ENCODE peak calls at places on chromosomes 16 and 17, in five cellular contexts. One of them, this sample, is unnamed.

GRCh38 chr16:4324871-4325740 is 9.2 kb downstream of the GLIS2 start:
- DNase-seq in thoracic aorta: no peak
- DNase-seq in heart right ventricle: no peak
- DNase-seq in A549: no peak
- DNase-seq in CD8-positive, alpha-beta memory T cell: no peak
- DNase-seq in this sample: no peak

GRCh38 chr17:55887531-55887930 is 136.7 kb downstream of the PCTP start:
- DNase-seq in thoracic aorta: no peak
- DNase-seq in heart right ventricle: no peak
- DNase-seq in A549: no peak
- DNase-seq in CD8-positive, alpha-beta memory T cell: no peak
- DNase-seq in this sample: no peak

GRCh38 chr16:2019919-2020831 is 590 bp downstream of the NPW start:
- DNase-seq in thoracic aorta: no peak
- DNase-seq in heart right ventricle: no peak
- DNase-seq in A549: no peak
- DNase-seq in CD8-positive, alpha-beta memory T cell: no peak
- DNase-seq in this sample: peak; percentile 73

GRCh38 chr17:77110006-77110374 is 30.8 kb upstream of the SEC14L1 start:
- DNase-seq in thoracic aorta: no peak
- DNase-seq in heart right ventricle: peak; percentile 57
- DNase-seq in A549: no peak
- DNase-seq in CD8-positive, alpha-beta memory T cell: no peak
- DNase-seq in this sample: no peak

GRCh38 chr17:61219460-61219859 is 180.2 kb upstream of the TBX2 start:
- DNase-seq in thoracic aorta: no peak
- DNase-seq in heart right ventricle: peak; percentile 33
- DNase-seq in A549: no peak
- DNase-seq in CD8-positive, alpha-beta memory T cell: no peak
- DNase-seq in this sample: no peak

GRCh38 chr16:81533175-81533507 is 88.5 kb downstream of the CMIP start:
- DNase-seq in thoracic aorta: no peak
- DNase-seq in heart right ventricle: no peak
- DNase-seq in A549: no peak
- DNase-seq in CD8-positive, alpha-beta memory T cell: no peak
- DNase-seq in this sample: no peak

GRCh38 chr17:32103476-32104113 is 38.7 kb upstream of the RHOT1 start:
- DNase-seq in thoracic aorta: no peak
- DNase-seq in heart right ventricle: no peak
- DNase-seq in A549: no peak
- DNase-seq in CD8-positive, alpha-beta memory T cell: no peak
- DNase-seq in this sample: no peak

GRCh38 chr16:89505204-89506112 is 2.7 kb upstream of the SPG7 start:
- DNase-seq in thoracic aorta: peak; percentile 74
- DNase-seq in heart right ventricle: peak; percentile 96
- DNase-seq in A549: peak; percentile 96
- DNase-seq in CD8-positive, alpha-beta memory T cell: peak; percentile 87
- DNase-seq in this sample: peak; percentile 96

GRCh38 chr17:47987240-47987835 is 16.4 kb downstream of the CDK5RAP3 start:
- DNase-seq in thoracic aorta: no peak
- DNase-seq in heart right ventricle: no peak
- DNase-seq in A549: no peak
- DNase-seq in CD8-positive, alpha-beta memory T cell: no peak
- DNase-seq in this sample: peak; percentile 81

GRCh38 chr16:27945233-27945975 is 118.1 kb downstream of the GSG1L start:
- DNase-seq in thoracic aorta: no peak
- DNase-seq in heart right ventricle: no peak
- DNase-seq in A549: no peak
- DNase-seq in CD8-positive, alpha-beta memory T cell: no peak
- DNase-seq in this sample: no peak

GRCh38 chr16:81676571-81677374 is 102.3 kb upstream of the PLCG2 start:
- DNase-seq in thoracic aorta: no peak
- DNase-seq in heart right ventricle: no peak
- DNase-seq in A549: no peak
- DNase-seq in CD8-positive, alpha-beta memory T cell: no peak
- DNase-seq in this sample: peak; percentile 23

GRCh38 chr17:15154618-15155017 is 110.5 kb downstream of the PMP22 start:
- DNase-seq in thoracic aorta: no peak
- DNase-seq in heart right ventricle: no peak
- DNase-seq in A549: no peak
- DNase-seq in CD8-positive, alpha-beta memory T cell: no peak
- DNase-seq in this sample: no peak

GRCh38 chr17:58246104-58246740 is 7.8 kb downstream of the LPO start:
- DNase-seq in thoracic aorta: no peak
- DNase-seq in heart right ventricle: no peak
- DNase-seq in A549: no peak
- DNase-seq in CD8-positive, alpha-beta memory T cell: no peak
- DNase-seq in this sample: no peak

GRCh38 chr17:65495255-65496060 is 66.0 kb downstream of the AXIN2 start:
- DNase-seq in thoracic aorta: no peak
- DNase-seq in heart right ventricle: no peak
- DNase-seq in A549: no peak
- DNase-seq in CD8-positive, alpha-beta memory T cell: no peak
- DNase-seq in this sample: no peak

GRCh38 chr17:61002316-61002736 is 324.7 kb downstream of the BCAS3 start:
- DNase-seq in thoracic aorta: no peak
- DNase-seq in heart right ventricle: no peak
- DNase-seq in A549: peak; percentile 63
- DNase-seq in CD8-positive, alpha-beta memory T cell: peak; percentile 5
- DNase-seq in this sample: no peak

GRCh38 chr16:67641779-67642708 is 2.9 kb upstream of the CARMIL2 start:
- DNase-seq in thoracic aorta: no peak
- DNase-seq in heart right ventricle: peak; percentile 78
- DNase-seq in A549: no peak
- DNase-seq in CD8-positive, alpha-beta memory T cell: no peak
- DNase-seq in this sample: no peak

GRCh38 chr17:6797718-6798351 is 21.8 kb downstream of the FBXO39 start:
- DNase-seq in thoracic aorta: no peak
- DNase-seq in heart right ventricle: no peak
- DNase-seq in A549: no peak
- DNase-seq in CD8-positive, alpha-beta memory T cell: no peak
- DNase-seq in this sample: no peak

GRCh38 chr16:75377971-75378386 is 55.3 kb downstream of the CFDP1 start:
- DNase-seq in thoracic aorta: no peak
- DNase-seq in heart right ventricle: no peak
- DNase-seq in A549: peak; percentile 72
- DNase-seq in CD8-positive, alpha-beta memory T cell: no peak
- DNase-seq in this sample: no peak

GRCh38 chr17:79046501-79047280 is 22.7 kb downstream of the C1QTNF1 start:
- DNase-seq in thoracic aorta: no peak
- DNase-seq in heart right ventricle: peak; percentile 73
- DNase-seq in A549: no peak
- DNase-seq in CD8-positive, alpha-beta memory T cell: no peak
- DNase-seq in this sample: peak; percentile 83

GRCh38 chr16:6247771-6248170 is 1084.9 kb upstream of the RBFOX1 start:
- DNase-seq in thoracic aorta: no peak
- DNase-seq in heart right ventricle: no peak
- DNase-seq in A549: no peak
- DNase-seq in CD8-positive, alpha-beta memory T cell: no peak
- DNase-seq in this sample: no peak

GRCh38 chr17:82212331-82213250 is at the start of gene CCDC57:
- DNase-seq in thoracic aorta: no peak
- DNase-seq in heart right ventricle: peak; percentile 75
- DNase-seq in A549: peak; percentile 85
- DNase-seq in CD8-positive, alpha-beta memory T cell: peak; percentile 49
- DNase-seq in this sample: peak; percentile 95

GRCh38 chr16:53967172-53967571 is 263.2 kb downstream of the FTO start:
- DNase-seq in thoracic aorta: no peak
- DNase-seq in heart right ventricle: no peak
- DNase-seq in A549: no peak
- DNase-seq in CD8-positive, alpha-beta memory T cell: no peak
- DNase-seq in this sample: no peak

GRCh38 chr16:71351558-71351901 is 7.0 kb upstream of the CALB2 start:
- DNase-seq in thoracic aorta: no peak
- DNase-seq in heart right ventricle: no peak
- DNase-seq in A549: no peak
- DNase-seq in CD8-positive, alpha-beta memory T cell: no peak
- DNase-seq in this sample: no peak

DNA sequence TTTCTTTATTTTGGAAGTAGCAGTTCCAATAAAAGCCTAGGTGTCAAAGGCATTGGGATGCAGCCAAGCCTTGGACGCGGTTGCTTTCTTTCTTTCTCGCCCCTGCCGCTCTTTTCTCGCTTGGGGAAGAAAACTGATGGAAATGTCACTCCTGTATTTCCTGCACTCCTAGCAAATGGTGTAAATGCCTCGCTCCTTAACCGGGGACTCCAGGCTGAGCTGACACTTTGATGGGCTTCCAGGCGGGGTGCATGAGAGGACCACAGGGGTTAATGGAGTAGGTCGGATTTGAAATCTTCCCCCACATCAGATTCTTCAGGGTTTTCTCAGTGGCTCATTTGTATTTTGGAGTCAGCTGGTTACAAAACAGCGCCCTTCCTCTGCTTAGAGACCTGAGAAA is 114.1 kb downstream of the FOXL1 start:
- DNase-seq in thoracic aorta: no peak
- DNase-seq in heart right ventricle: no peak
- DNase-seq in A549: no peak
- DNase-seq in CD8-positive, alpha-beta memory T cell: no peak
- DNase-seq in this sample: no peak
- H3K4me1 ChIP-seq in thoracic aorta: no peaks in the 10 kb centered on the region
- H3K4me1 ChIP-seq in heart right ventricle: no peaks in the 10 kb centered on the region
- H3K4me1 ChIP-seq in A549: no peaks in the 10 kb centered on the region
- H3K4me1 ChIP-seq in CD8-positive, alpha-beta memory T cell: no peaks in the 10 kb centered on the region
- H3K4me1 ChIP-seq in this sample: no peaks in the 10 kb centered on the region

DNA sequence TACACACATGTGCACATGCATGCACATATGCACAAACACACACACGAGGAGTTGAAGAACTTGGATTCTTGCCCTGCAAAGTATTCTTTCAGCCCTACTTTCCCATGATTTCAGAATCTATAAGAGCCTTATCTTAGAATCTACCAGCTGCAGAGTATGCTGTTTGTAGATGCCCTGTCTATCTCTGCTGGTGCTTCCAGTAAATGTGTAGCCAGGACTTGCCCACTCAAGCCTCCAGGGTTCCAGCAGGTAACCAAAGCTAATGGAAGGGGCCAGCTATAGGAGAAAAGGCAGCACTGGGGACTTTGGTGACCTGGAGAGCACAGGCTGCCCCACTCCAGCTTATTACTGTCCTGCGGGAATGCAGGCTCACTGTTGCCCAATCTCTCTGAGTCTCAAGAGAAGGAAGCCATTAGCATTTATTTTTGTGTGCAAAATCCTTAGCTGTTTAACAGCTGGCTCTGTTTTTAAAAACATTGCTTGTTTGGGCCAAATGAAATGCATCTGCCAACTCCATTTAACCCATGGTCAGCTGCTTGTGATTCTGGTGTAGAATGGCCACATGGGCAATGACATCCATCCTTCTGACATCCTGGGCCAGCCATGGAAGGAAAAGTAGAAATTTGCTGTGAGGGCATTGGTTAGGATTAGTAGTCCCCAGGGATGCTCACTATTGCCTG is 28.6 kb upstream of the XYLT1 start:
- DNase-seq in thoracic aorta: no peak
- DNase-seq in heart right ventricle: no peak
- DNase-seq in A549: no peak
- DNase-seq in CD8-positive, alpha-beta memory T cell: no peak
- DNase-seq in this sample: no peak
- H3K4me1 ChIP-seq in thoracic aorta: no peaks in the 10 kb centered on the region
- H3K4me1 ChIP-seq in heart right ventricle: no peaks in the 10 kb centered on the region
- H3K4me1 ChIP-seq in A549: no peaks in the 10 kb centered on the region
- H3K4me1 ChIP-seq in CD8-positive, alpha-beta memory T cell: no peaks in the 10 kb centered on the region
- H3K4me1 ChIP-seq in this sample: no peaks in the 10 kb centered on the region

GRCh38 chr17:62628845-62629555 is 1.5 kb downstream of the MRC2 start:
- DNase-seq in thoracic aorta: no peak
- DNase-seq in heart right ventricle: no peak
- DNase-seq in A549: no peak
- DNase-seq in CD8-positive, alpha-beta memory T cell: no peak
- DNase-seq in this sample: peak; percentile 79
- H3K4me1 ChIP-seq in thoracic aorta: peaks cover 17% of the 10 kb centered on the region
- H3K4me1 ChIP-seq in heart right ventricle: peaks cover 3% of the 10 kb centered on the region
- H3K4me1 ChIP-seq in A549: peaks cover 43% of the 10 kb centered on the region
- H3K4me1 ChIP-seq in CD8-positive, alpha-beta memory T cell: peaks cover 7% of the 10 kb centered on the region
- H3K4me1 ChIP-seq in this sample: peaks cover 14% of the 10 kb centered on the region

DNA sequence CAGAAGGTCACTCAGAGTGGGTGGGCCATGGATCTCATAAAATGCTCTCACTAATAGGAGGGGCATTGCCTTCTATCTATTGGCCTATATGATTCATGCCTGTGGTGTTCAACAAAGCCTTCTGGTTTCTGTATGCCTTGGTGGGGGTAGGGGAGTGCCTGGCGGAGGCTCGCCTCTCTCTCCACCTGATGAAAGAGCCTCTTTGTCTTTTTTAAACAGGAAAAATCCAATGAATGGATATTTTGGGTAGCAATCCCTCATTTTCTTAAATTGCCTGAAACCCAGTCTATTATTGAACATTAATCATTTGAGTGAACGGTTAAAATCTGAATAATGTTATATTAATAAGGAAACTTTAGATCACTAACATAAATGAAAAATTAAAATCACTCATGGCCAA is 90.6 kb downstream of the TOX3 start:
- DNase-seq in thoracic aorta: no peak
- DNase-seq in heart right ventricle: no peak
- DNase-seq in A549: no peak
- DNase-seq in CD8-positive, alpha-beta memory T cell: no peak
- DNase-seq in this sample: no peak
- H3K4me1 ChIP-seq in thoracic aorta: no peaks in the 10 kb centered on the region
- H3K4me1 ChIP-seq in heart right ventricle: no peaks in the 10 kb centered on the region
- H3K4me1 ChIP-seq in A549: no peaks in the 10 kb centered on the region
- H3K4me1 ChIP-seq in CD8-positive, alpha-beta memory T cell: no peaks in the 10 kb centered on the region
- H3K4me1 ChIP-seq in this sample: no peaks in the 10 kb centered on the region

GRCh38 chr17:35844547-35844946 is 24.1 kb downstream of the HEATR9 start:
- DNase-seq in thoracic aorta: no peak
- DNase-seq in heart right ventricle: no peak
- DNase-seq in A549: no peak
- DNase-seq in CD8-positive, alpha-beta memory T cell: no peak
- DNase-seq in this sample: no peak
- H3K4me1 ChIP-seq in thoracic aorta: no peaks in the 10 kb centered on the region
- H3K4me1 ChIP-seq in heart right ventricle: peaks cover 5% of the 10 kb centered on the region
- H3K4me1 ChIP-seq in A549: peaks cover 6% of the 10 kb centered on the region
- H3K4me1 ChIP-seq in CD8-positive, alpha-beta memory T cell: no peaks in the 10 kb centered on the region
- H3K4me1 ChIP-seq in this sample: no peaks in the 10 kb centered on the region

This sample was measured in kidney.